ENCODE peak calls at places on chromosomes 2 and 18, in four cellular contexts. Q, A, J and E are unnamed samples.

GRCh38 chr2:227939271-227940027 is 68.0 kb downstream of the DAW1 start:
- DNase-seq in Q (no peak), A (no peak), J (no peak), E (no peak)

GRCh38 chr2:71803398-71803797 is 344.3 kb downstream of the CYP26B1 start:
- DNase-seq in Q (no peak), A (no peak), J (no peak), E (no peak)

GRCh38 chr2:71933467-71934319 is 214.0 kb downstream of the CYP26B1 start:
- DNase-seq in Q (no peak), A (peak; percentile 46), J (peak; percentile 21), E (no peak)

GRCh38 chr2:122101319-122101718 is 345.9 kb downstream of the TSN start:
- DNase-seq in Q (no peak), A (no peak), J (no peak), E (no peak)

GRCh38 chr2:109690822-109691541 is 76.8 kb downstream of the SOWAHC start:
- DNase-seq in Q (peak; percentile 84), A (peak; percentile 54), J (peak; percentile 93), E (no peak)

GRCh38 chr2:20432714-20433113 is 14.2 kb upstream of the RHOB start:
- DNase-seq in Q (peak; percentile 7), A (no peak), J (no peak), E (no peak)

GRCh38 chr2:9914384-9915065 is 37.0 kb upstream of the GRHL1 start:
- DNase-seq in Q (peak; percentile 17), A (no peak), J (no peak), E (no peak)

GRCh38 chr2:235949567-235950472 is 218.4 kb downstream of the GBX2 start:
- DNase-seq in Q (no peak), A (no peak), J (no peak), E (no peak)

GRCh38 chr2:10028407-10028987 is 14.9 kb upstream of the KLF11 start:
- DNase-seq in Q (no peak), A (no peak), J (no peak), E (no peak)

GRCh38 chr2:84631047-84631446 is 114.7 kb downstream of the DNAH6 start:
- DNase-seq in Q (no peak), A (no peak), J (no peak), E (no peak)

GRCh38 chr2:121128741-121129659 is 156.0 kb downstream of the TFCP2L1 start:
- DNase-seq in Q (peak; percentile 89), A (peak; percentile 80), J (peak; percentile 89), E (peak; percentile 57)

GRCh38 chr2:197460653-197461052 is 7.3 kb downstream of the COQ10B start:
- DNase-seq in Q (no peak), A (no peak), J (no peak), E (no peak)

GRCh38 chr2:39730685-39731302 is 48.3 kb downstream of the THUMPD2 start:
- DNase-seq in Q (no peak), A (no peak), J (no peak), E (no peak)

GRCh38 chr2:120869036-120869435 is 133.4 kb downstream of the GLI2 start:
- DNase-seq in Q (no peak), A (no peak), J (no peak), E (no peak)

GRCh38 chr2:241773511-241774418 is 2.9 kb upstream of the GAL3ST2 start:
- DNase-seq in Q (peak; percentile 87), A (peak; percentile 54), J (peak; percentile 92), E (peak; percentile 40)

GRCh38 chr2:222468338-222468737 is 44.0 kb downstream of the SGPP2 start:
- DNase-seq in Q (no peak), A (no peak), J (no peak), E (no peak)

GRCh38 chr2:35973132-35973736 is 382.3 kb upstream of the CRIM1 start:
- DNase-seq in Q (no peak), A (no peak), J (no peak), E (no peak)

GRCh38 chr2:28909655-28910054 is 15.2 kb downstream of the WDR43 start:
- DNase-seq in Q (no peak), A (no peak), J (no peak), E (no peak)

GRCh38 chr2:45700407-45701013 is 49.0 kb downstream of the PRKCE start:
- DNase-seq in Q (no peak), A (no peak), J (no peak), E (no peak)
- TF ChIP-seq CTCF in Q (no peak), A (no peak), J (no peak), E (no peak)

GRCh38 chr2:96408631-96409542 is 73.3 kb downstream of the NCAPH start:
- DNase-seq in Q (no peak), A (peak; percentile 30), J (no peak), E (no peak)
- TF ChIP-seq CTCF in Q (no peak), A (peak; percentile 7), J (no peak), E (no peak)

GRCh38 chr18:12048010-12048826 is 45.4 kb upstream of the ANKRD62 start:
- DNase-seq in Q (no peak), A (no peak), J (no peak), E (no peak)
- TF ChIP-seq CTCF in Q (no peak), A (no peak), J (no peak), E (no peak)

DNA sequence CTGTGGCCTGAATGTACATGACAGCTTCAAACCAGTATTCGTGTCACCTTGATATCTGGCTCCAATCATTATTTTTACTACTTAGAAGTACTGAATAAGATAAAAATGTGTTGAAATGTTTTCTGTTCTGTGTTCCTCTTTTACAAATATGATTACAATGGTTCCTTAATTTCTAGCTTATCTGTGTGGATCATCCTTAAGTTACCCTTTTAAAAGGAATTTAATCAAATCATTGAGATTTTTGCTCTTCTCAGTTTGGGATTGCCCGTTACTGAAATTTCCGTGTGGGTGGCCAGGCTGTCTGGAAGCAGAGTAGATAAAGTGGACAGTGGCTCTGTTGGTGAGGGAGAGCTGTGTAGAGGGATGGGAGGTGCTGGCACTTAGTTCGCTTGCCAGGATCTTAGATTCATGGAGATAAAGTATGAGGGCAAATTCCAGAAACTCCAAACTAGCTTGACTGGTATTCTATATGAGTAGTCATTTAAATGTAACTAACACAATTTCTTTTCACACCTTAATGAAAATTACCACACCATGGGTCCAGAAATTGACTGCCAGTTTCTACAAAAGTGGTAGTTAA is 27.4 kb upstream of the SAG start:
- DNase-seq in Q (no peak), A (no peak), J (no peak), E (no peak)
- TF ChIP-seq CTCF in Q (no peak), A (no peak), J (no peak), E (no peak)

GRCh38 chr2:52810460-52810859 is 957.1 kb upstream of the CHAC2 start:
- DNase-seq in Q (no peak), A (no peak), J (no peak), E (no peak)
- TF ChIP-seq CTCF in Q (no peak), A (peak; percentile 29), J (no peak), E (no peak)

GRCh38 chr18:54163458-54163857 is 61.0 kb downstream of the MBD2 start:
- DNase-seq in Q (no peak), A (no peak), J (no peak), E (no peak)
- TF ChIP-seq CTCF in Q (no peak), A (no peak), J (no peak), E (no peak)

DNA sequence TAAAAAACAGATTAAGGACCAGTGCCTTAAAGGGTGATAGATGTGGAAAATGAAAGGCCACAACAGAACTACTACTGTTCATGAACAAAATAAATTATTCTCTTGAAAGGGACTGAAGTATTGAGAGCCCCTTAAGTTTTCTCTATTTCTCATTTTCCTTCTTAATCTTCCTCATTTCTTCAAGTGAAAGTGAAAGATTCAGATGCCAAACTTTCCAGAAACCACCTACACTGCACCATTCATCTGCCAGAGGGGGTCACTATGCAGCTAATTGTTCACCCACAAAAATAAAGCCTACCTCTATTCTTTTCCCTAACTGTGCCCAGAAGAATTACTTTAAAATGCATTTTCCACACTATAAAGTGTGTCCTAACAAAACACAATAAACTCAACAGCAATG is 140.1 kb downstream of the NR4A2 start:
- DNase-seq in Q (no peak), A (no peak), J (no peak), E (no peak)
- TF ChIP-seq CTCF in Q (peak; percentile 11), A (peak; percentile 24), J (no peak), E (no peak)

DNA sequence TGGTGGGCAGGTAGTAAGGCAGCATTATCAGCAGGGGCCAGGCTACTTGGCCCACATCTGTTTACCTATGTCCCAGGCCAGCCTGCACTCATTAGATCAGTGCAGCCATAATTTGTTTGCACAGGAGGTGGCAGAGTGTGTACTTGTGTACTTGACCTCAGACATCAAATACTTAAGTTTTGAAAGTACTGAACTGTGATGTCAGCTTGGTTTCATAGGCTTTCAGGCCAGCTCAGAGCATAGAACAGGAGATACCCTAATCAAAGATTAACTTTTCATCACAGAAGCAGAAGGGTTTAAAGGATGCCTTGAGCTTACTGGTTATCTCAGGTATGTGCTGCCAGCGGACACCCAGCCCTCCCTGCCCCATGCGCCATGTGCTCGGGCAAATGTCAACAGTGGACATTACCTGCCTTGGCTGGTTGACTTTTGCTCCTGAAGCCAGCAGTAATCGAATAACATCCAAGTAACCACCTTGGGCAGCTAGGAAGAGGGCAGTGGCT is 33.2 kb downstream of the ANKRD29 start:
- DNase-seq in Q (peak; percentile 27), A (peak; percentile 76), J (peak; percentile 32), E (no peak)
- TF ChIP-seq CTCF in Q (no peak), A (no peak), J (no peak), E (no peak)

GRCh38 chr2:18885457-18885856 is 296.1 kb upstream of the NT5C1B start:
- DNase-seq in Q (no peak), A (no peak), J (no peak), E (no peak)

GRCh38 chr2:18889565-18890332 is 300.4 kb upstream of the NT5C1B start:
- DNase-seq in Q (no peak), A (no peak), J (no peak), E (no peak)

DNA sequence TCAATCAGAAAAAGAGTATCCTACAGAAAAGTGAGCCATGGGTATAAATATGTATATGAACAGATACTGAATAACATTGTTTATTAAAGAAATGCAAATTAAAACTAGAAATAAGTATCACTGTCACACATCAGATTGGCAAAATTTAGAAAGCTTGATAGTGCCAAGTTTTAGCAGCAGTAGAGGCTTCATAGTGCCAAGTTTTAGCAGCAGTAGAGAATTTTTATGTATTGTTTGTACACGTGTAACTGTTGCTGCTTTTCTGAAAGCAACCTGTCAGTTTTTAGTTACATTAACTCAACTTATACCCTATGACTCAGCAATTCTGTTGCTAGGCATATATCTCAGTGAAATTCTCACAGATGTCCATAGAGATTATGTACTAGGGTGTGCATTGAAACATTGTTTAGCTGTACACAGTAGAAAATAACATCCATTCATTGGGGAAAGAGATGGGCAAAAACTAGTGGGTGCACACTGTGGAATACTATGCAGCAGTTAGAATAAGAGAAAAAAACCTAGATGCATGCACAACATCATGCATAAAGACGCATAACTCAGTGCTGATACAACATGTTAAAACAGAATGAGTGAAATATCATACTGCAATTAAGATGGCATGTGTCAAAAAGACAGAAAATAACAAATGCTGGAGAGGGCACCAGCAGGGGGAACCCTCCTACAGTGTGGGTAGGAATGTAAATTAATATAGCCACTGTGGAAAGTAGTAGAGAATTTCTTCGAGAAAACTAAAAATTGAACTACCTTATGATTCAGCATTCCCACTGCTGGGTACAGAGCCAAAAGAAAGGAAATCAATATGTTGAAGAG is 294.5 kb upstream of the NT5C1B start:
- DNase-seq in Q (no peak), A (no peak), J (no peak), E (no peak)
- TF ChIP-seq CTCF in Q (no peak), A (peak; percentile 47), J (no peak), E (no peak)